ENCODE peak calls at places on chromosomes 4 and X, in nine cellular contexts. T is DND-41, V is BJ, F is left lung, R is tibial nerve, W is thoracic aorta, Y is IMR-90, C is stomach, S is heart right ventricle. E is an unnamed sample.

GRCh38 chr4:655735-656151 is 18.3 kb downstream of the ATP5ME start:
- DNase-seq in T (no peak), V (no peak), F (no peak), R (no peak), W (no peak), Y (no peak), C (no peak), S (no peak), E (no peak)

GRCh38 chr4:187732524-187732923 is 263.0 kb upstream of the ZFP42 start:
- DNase-seq in T (no peak), V (peak; percentile 14), F (no peak), R (no peak), W (no peak), Y (peak; percentile 10), C (no peak), S (no peak), E (no peak)

GRCh38 chr4:83240379-83240875 is 44.2 kb downstream of the COQ2 start:
- DNase-seq in T (no peak), V (no peak), F (no peak), R (no peak), W (no peak), Y (no peak), C (no peak), S (no peak), E (no peak)

GRCh38 chr4:168868044-168868855 is 141.8 kb downstream of the CBR4 start:
- DNase-seq in T (no peak), V (no peak), F (no peak), R (no peak), W (no peak), Y (peak; percentile 95), C (no peak), S (no peak), E (no peak)

GRCh38 chr4:145507636-145508035 is 26.0 kb downstream of the SMAD1 start:
- DNase-seq in T (no peak), V (no peak), F (no peak), R (no peak), W (no peak), Y (peak; percentile 56), C (no peak), S (no peak), E (no peak)

GRCh38 chr4:2937986-2938385 is 25.2 kb downstream of the NOP14 start:
- DNase-seq in T (no peak), V (no peak), F (no peak), R (no peak), W (peak; percentile 1), Y (no peak), C (no peak), S (peak; percentile 0), E (no peak)

GRCh38 chrX:49754238-49754857 is 58.6 kb upstream of the PAGE1 start:
- DNase-seq in T (peak; percentile 45), V (no peak), F (peak; percentile 33), R (peak; percentile 4), W (no peak), Y (peak; percentile 28), C (peak; percentile 46), S (peak; percentile 11), E (no peak)

GRCh38 chr4:143391261-143391660 is 54.6 kb downstream of the GAB1 start:
- DNase-seq in T (no peak), V (no peak), F (no peak), R (no peak), W (no peak), Y (no peak), C (no peak), S (no peak), E (no peak)

GRCh38 chrX:115339441-115340025 is 50.0 kb downstream of the LUZP4 start:
- DNase-seq in T (no peak), V (peak; percentile 9), F (no peak), R (peak; percentile 37), W (no peak), Y (peak; percentile 21), C (no peak), S (no peak), E (no peak)

GRCh38 chrX:141341341-141341740 is 99.0 kb upstream of the SPANXC start:
- DNase-seq in T (no peak), V (peak; percentile 10), F (no peak), R (no peak), W (no peak), Y (peak; percentile 83), C (no peak), S (no peak), E (no peak)

GRCh38 chrX:11386001-11386523 is 92.8 kb downstream of the AMELX start:
- DNase-seq in T (no peak), V (peak; percentile 49), F (no peak), R (no peak), W (no peak), Y (peak; percentile 75), C (no peak), S (no peak), E (peak; percentile 69)

GRCh38 chr4:105859233-105859632 is 36.0 kb upstream of the NPNT start:
- DNase-seq in T (no peak), V (peak; percentile 47), F (no peak), R (no peak), W (no peak), Y (peak; percentile 79), C (no peak), S (no peak), E (no peak)

GRCh38 chrX:42951747-42952146 is 173.8 kb upstream of the PPP1R2C start:
- DNase-seq in T (no peak), V (no peak), F (no peak), R (no peak), W (no peak), Y (no peak), C (no peak), S (no peak), E (no peak)

GRCh38 chrX:11531226-11531625 is 134.5 kb downstream of the ARHGAP6 start:
- DNase-seq in T (no peak), V (no peak), F (no peak), R (no peak), W (no peak), Y (peak; percentile 22), C (no peak), S (no peak), E (no peak)

GRCh38 chr4:150363721-150364688 is 217.9 kb upstream of the MAB21L2 start:
- DNase-seq in T (no peak), V (no peak), F (no peak), R (no peak), W (no peak), Y (no peak), C (no peak), S (no peak), E (no peak)

GRCh38 chrX:68676340-68676739 is 28.9 kb downstream of the STARD8 start:
- DNase-seq in T (no peak), V (no peak), F (no peak), R (no peak), W (no peak), Y (no peak), C (no peak), S (no peak), E (no peak)

GRCh38 chr4:82469776-82470345 is 39.5 kb downstream of the ENOPH1 start:
- DNase-seq in T (no peak), V (peak; percentile 32), F (no peak), R (no peak), W (no peak), Y (peak; percentile 70), C (no peak), S (no peak), E (no peak)

GRCh38 chr4:142984871-142985585 is 138.9 kb upstream of the INPP4B start:
- DNase-seq in T (no peak), V (no peak), F (no peak), R (no peak), W (no peak), Y (peak; percentile 17), C (no peak), S (no peak), E (peak; percentile 64)

GRCh38 chr4:2832309-2832980 is 11.2 kb upstream of the ADD1 start:
- DNase-seq in T (no peak), V (no peak), F (peak; percentile 30), R (no peak), W (no peak), Y (no peak), C (no peak), S (no peak), E (no peak)

DNA sequence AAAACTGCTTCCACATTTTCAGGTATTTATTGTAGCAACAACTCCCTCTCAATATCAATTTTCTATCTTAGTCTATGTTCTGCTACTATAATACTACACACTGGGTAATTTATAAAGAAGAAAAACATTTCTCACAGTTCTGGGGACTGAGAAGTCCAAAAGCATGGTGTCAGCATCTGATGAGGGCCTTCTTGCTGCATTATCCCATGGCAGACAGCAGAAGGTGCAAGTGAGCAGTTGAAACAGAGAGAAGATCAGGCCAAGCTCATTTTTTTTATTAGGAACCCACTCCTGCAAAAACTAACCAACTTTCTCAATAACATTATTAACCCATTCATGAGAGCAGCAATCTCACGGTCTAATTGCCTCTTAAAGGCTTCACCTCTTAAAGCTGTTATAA is 376.0 kb downstream of the RAB28 start:
- DNase-seq in T (no peak), V (no peak), F (no peak), R (no peak), W (no peak), Y (no peak), C (no peak), S (no peak), E (no peak)
- TF ChIP-seq CTCF in T (no peak), V (no peak), F (no peak), R (no peak), W (no peak), Y (no peak), C (no peak), S (no peak), E (no peak)

GRCh38 chr4:183681119-183681518 is 22.0 kb downstream of the TRAPPC11 start:
- DNase-seq in T (no peak), V (no peak), F (no peak), R (no peak), W (no peak), Y (no peak), C (no peak), S (no peak), E (no peak)
- H3K36me3 ChIP-seq in T (peaks cover 58% of the 10 kb centered on the region), V (no peaks in the 10 kb centered on the region), F (peaks cover 90% of the 10 kb centered on the region), R (peaks cover 78% of the 10 kb centered on the region), W (peaks cover 49% of the 10 kb centered on the region), Y (peaks cover 32% of the 10 kb centered on the region), C (peaks cover 39% of the 10 kb centered on the region), S (peaks cover 98% of the 10 kb centered on the region), E (no peaks in the 10 kb centered on the region)

GRCh38 chr4:44928062-44928380 is 201.7 kb upstream of the GNPDA2 start:
- DNase-seq in T (no peak), V (no peak), F (no peak), R (no peak), W (no peak), Y (no peak), C (no peak), S (no peak), E (no peak)

GRCh38 chr4:44931720-44932119 is 205.4 kb upstream of the GNPDA2 start:
- DNase-seq in T (no peak), V (no peak), F (no peak), R (no peak), W (no peak), Y (no peak), C (no peak), S (no peak), E (no peak)

GRCh38 chr4:44928785-44929184 is 202.4 kb upstream of the GNPDA2 start:
- DNase-seq in T (no peak), V (no peak), F (no peak), R (no peak), W (no peak), Y (no peak), C (no peak), S (no peak), E (no peak)

GRCh38 chr4:44927361-44928061 is 201.2 kb upstream of the GNPDA2 start:
- DNase-seq in T (no peak), V (no peak), F (no peak), R (no peak), W (no peak), Y (peak; percentile 14), C (no peak), S (no peak), E (no peak)
- TF ChIP-seq CTCF in T (peak; percentile 59), V (peak; percentile 8), F (peak; percentile 6), R (peak; percentile 26), W (peak; percentile 31), Y (peak; percentile 50), C (no peak), S (peak; percentile 18), E (peak; percentile 45)

GRCh38 chr4:141078871-141079270 is 54.4 kb downstream of the RNF150 start:
- DNase-seq in T (no peak), V (no peak), F (no peak), R (no peak), W (no peak), Y (peak; percentile 71), C (no peak), S (no peak), E (no peak)
- H3K36me3 ChIP-seq in T (no peaks in the 10 kb centered on the region), V (no peaks in the 10 kb centered on the region), F (no peaks in the 10 kb centered on the region), R (no peaks in the 10 kb centered on the region), W (no peaks in the 10 kb centered on the region), Y (no peaks in the 10 kb centered on the region), C (no peaks in the 10 kb centered on the region), S (no peaks in the 10 kb centered on the region), E (no peaks in the 10 kb centered on the region)

E was measured in Caco-2.